ENCODE peak calls at places on chromosomes 6 and 20, in eight cellular contexts. J is NCI-H1417; K is activated CD4-positive, alpha-beta T cell treated with anti-CD3 and anti-CD28 coated beads, Interleukin-2, amount 50 U/mL, for 1 hour; S is 8988T; R is upper lobe of left lung; C is aorta; U is body of pancreas; M is LHCN-M2. Q is an unnamed sample.

GRCh38 chr20:4329232-4329631 is 313.9 kb upstream of the RNF24 start:
- DNase-seq in J (no peak), K (no peak), S (no peak), R (no peak), C (no peak), U (no peak), M (peak; percentile 2), Q (no peak)

GRCh38 chr20:46159101-46159897 is 41.2 kb downstream of the CD40 start:
- DNase-seq in J (no peak), K (no peak), S (no peak), R (no peak), C (no peak), U (no peak), M (no peak), Q (no peak)

GRCh38 chr6:40539853-40540252 is 47.3 kb downstream of the LRFN2 start:
- DNase-seq in J (no peak), K (no peak), S (no peak), R (no peak), C (peak; percentile 35), U (no peak), M (no peak), Q (no peak)

GRCh38 chr6:169723991-169724553 is at the start of gene PHF10:
- DNase-seq in J (peak; percentile 53), K (peak; percentile 35), S (peak; percentile 72), R (peak; percentile 91), C (no peak), U (peak; percentile 32), M (peak; percentile 20), Q (no peak)

GRCh38 chr20:53142225-53142624 is 170.1 kb downstream of the TSHZ2 start:
- DNase-seq in J (no peak), K (no peak), S (no peak), R (no peak), C (no peak), U (no peak), M (no peak), Q (no peak)

GRCh38 chr6:29552512-29553051 is 7.0 kb downstream of the UBD start:
- DNase-seq in J (no peak), K (no peak), S (no peak), R (no peak), C (no peak), U (no peak), M (peak; percentile 64), Q (no peak)

GRCh38 chr6:127120787-127121636 is 2.5 kb downstream of the RSPO3 start:
- DNase-seq in J (peak; percentile 74), K (peak; percentile 52), S (peak; percentile 94), R (peak; percentile 72), C (peak; percentile 88), U (peak; percentile 60), M (peak; percentile 70), Q (no peak)

GRCh38 chr6:134373282-134373922 is 55.5 kb upstream of the SGK1 start:
- DNase-seq in J (no peak), K (no peak), S (no peak), R (no peak), C (no peak), U (peak; percentile 25), M (peak; percentile 78), Q (no peak)

GRCh38 chr6:84416043-84416657 is 188.7 kb upstream of the CEP162 start:
- DNase-seq in J (no peak), K (no peak), S (no peak), R (no peak), C (no peak), U (no peak), M (no peak), Q (no peak)

GRCh38 chr6:130933712-130934200 is 106.5 kb downstream of the SMLR1 start:
- DNase-seq in J (no peak), K (no peak), S (no peak), R (no peak), C (no peak), U (no peak), M (no peak), Q (no peak)

GRCh38 chr6:19603716-19604115 is 233.5 kb upstream of the ID4 start:
- DNase-seq in J (no peak), K (no peak), S (no peak), R (no peak), C (no peak), U (no peak), M (no peak), Q (no peak)

GRCh38 chr6:111788779-111789276 is 84.4 kb downstream of the FYN start:
- DNase-seq in J (no peak), K (no peak), S (no peak), R (no peak), C (no peak), U (no peak), M (no peak), Q (no peak)

GRCh38 chr6:38262041-38262440 is 377.7 kb downstream of the BTBD9 start:
- DNase-seq in J (no peak), K (no peak), S (no peak), R (no peak), C (no peak), U (no peak), M (peak; percentile 94), Q (peak; percentile 38)

GRCh38 chr6:27867941-27868705 is 44.1 kb downstream of the OR2B2 start:
- DNase-seq in J (peak; percentile 38), K (no peak), S (no peak), R (no peak), C (no peak), U (no peak), M (peak; percentile 43), Q (no peak)

GRCh38 chr6:50272611-50273010 is 222.9 kb upstream of the DEFB112 start:
- DNase-seq in J (no peak), K (no peak), S (no peak), R (no peak), C (no peak), U (no peak), M (no peak), Q (no peak)

GRCh38 chr20:47764154-47764734 is 21.0 kb downstream of the SULF2 start:
- DNase-seq in J (no peak), K (no peak), S (peak; percentile 51), R (no peak), C (no peak), U (no peak), M (no peak), Q (no peak)

GRCh38 chr6:37516920-37517405 is 17.3 kb upstream of the CCDC167 start:
- DNase-seq in J (no peak), K (no peak), S (no peak), R (peak; percentile 66), C (no peak), U (no peak), M (no peak), Q (no peak)

GRCh38 chr6:74557236-74557635 is 648.6 kb downstream of the COL12A1 start:
- DNase-seq in J (no peak), K (no peak), S (no peak), R (no peak), C (no peak), U (no peak), M (peak; percentile 9), Q (no peak)

GRCh38 chr20:58007947-58008346 is 220.5 kb downstream of the ANKRD60 start:
- DNase-seq in J (no peak), K (no peak), S (no peak), R (no peak), C (peak; percentile 30), U (no peak), M (no peak), Q (no peak)